ENCODE peak calls at places on chromosome 5, in nine cellular contexts. Y, E, D, H, K, P, R, C and U are unnamed samples.
A peak's percentile ranks its signal among the peaks of the same experiment; 100 is the strongest.

GRCh38 chr5:1521671-1522600 is 1.8 kb downstream of the LPCAT1 start:
- DNase-seq in D (no peak), K (peak; percentile 70), C (peak; percentile 48), R (peak; percentile 11), H (peak; percentile 86), E (no peak), Y (no peak), P (no peak), U (no peak)

GRCh38 chr5:95399034-95399433 is 7.9 kb downstream of the FAM81B start:
- DNase-seq in Y (no peak), P (no peak), R (no peak), C (no peak), H (no peak), E (no peak), K (no peak), D (no peak), U (no peak)

GRCh38 chr5:134246771-134247329 is 21.0 kb upstream of the PPP2CA start:
- DNase-seq in C (no peak), E (peak; percentile 56), Y (no peak), R (no peak), D (no peak), P (no peak), H (no peak), K (no peak), U (peak; percentile 72)

GRCh38 chr5:52065182-52065581 is 681.9 kb downstream of the ISL1 start:
- DNase-seq in H (no peak), P (no peak), C (no peak), Y (no peak), E (no peak), R (no peak), D (no peak), K (no peak), U (no peak)

GRCh38 chr5:138543730-138544104 is 681 bp upstream of the ETF1 start:
- DNase-seq in K (no peak), R (peak; percentile 79), D (peak; percentile 85), H (no peak), E (no peak), C (peak; percentile 75), P (no peak), Y (no peak), U (no peak)

GRCh38 chr5:74063821-74064598 is 438.0 kb downstream of the ARHGEF28 start:
- DNase-seq in P (peak; percentile 49), R (peak; percentile 43), D (no peak), C (no peak), K (peak; percentile 83), H (peak; percentile 68), Y (no peak), E (no peak), U (no peak)

GRCh38 chr5:9564752-9565151 is 18.9 kb upstream of the SEMA5A start:
- DNase-seq in E (no peak), C (no peak), D (no peak), P (no peak), Y (no peak), R (no peak), K (no peak), H (peak; percentile 56), U (no peak)

GRCh38 chr5:158063052-158063451 is 204.1 kb upstream of the CLINT1 start:
- DNase-seq in Y (no peak), E (no peak), K (no peak), P (no peak), R (no peak), C (no peak), H (no peak), D (no peak), U (no peak)

GRCh38 chr5:121572061-121572460 is 279.6 kb upstream of the FTMT start:
- DNase-seq in E (no peak), Y (no peak), R (no peak), C (no peak), H (peak; percentile 3), D (no peak), K (no peak), P (no peak), U (no peak)

GRCh38 chr5:6718161-6718681 is 5.0 kb downstream of the TENT4A start:
- DNase-seq in R (no peak), E (no peak), P (no peak), D (no peak), H (no peak), C (no peak), Y (no peak), K (no peak), U (no peak)

GRCh38 chr5:170302729-170303501 is 5.3 kb upstream of the LCP2 start:
- DNase-seq in K (peak; percentile 63), R (no peak), E (no peak), C (no peak), H (peak; percentile 57), Y (peak; percentile 70), P (no peak), D (peak; percentile 67), U (no peak)

GRCh38 chr5:75023368-75024159 is 28.8 kb downstream of the GCNT4 start:
- DNase-seq in D (peak; percentile 34), K (no peak), P (no peak), H (peak; percentile 72), Y (no peak), C (no peak), E (no peak), R (no peak), U (no peak)

GRCh38 chr5:68484307-68485068 is 268.9 kb downstream of the PIK3R1 start:
- DNase-seq in D (no peak), K (peak; percentile 36), P (peak; percentile 94), E (no peak), R (no peak), H (peak; percentile 74), Y (no peak), C (no peak), U (no peak)

GRCh38 chr5:14364576-14365472 is 216.8 kb upstream of the OTULINL start:
- DNase-seq in E (no peak), Y (no peak), H (no peak), R (no peak), P (no peak), K (no peak), D (peak; percentile 20), C (no peak), U (no peak)

GRCh38 chr5:119515192-119515591 is 62.9 kb downstream of the HSD17B4 start:
- DNase-seq in K (peak; percentile 65), H (peak; percentile 63), D (no peak), C (no peak), R (no peak), P (peak; percentile 1), Y (no peak), E (no peak), U (no peak)

GRCh38 chr5:163580516-163580915 is 75.1 kb downstream of the MAT2B start:
- DNase-seq in K (no peak), D (no peak), Y (no peak), C (no peak), P (no peak), R (peak; percentile 38), E (no peak), H (no peak), U (no peak)

GRCh38 chr5:75640826-75641225 is 29.6 kb downstream of the ANKDD1B start:
- DNase-seq in D (no peak), Y (no peak), H (peak; percentile 50), E (no peak), R (peak; percentile 44), K (peak; percentile 16), C (no peak), P (no peak), U (no peak)

GRCh38 chr5:160042674-160043073 is 33.7 kb downstream of the TTC1 start:
- DNase-seq in Y (no peak), P (no peak), H (no peak), E (no peak), K (no peak), D (no peak), R (no peak), C (no peak), U (no peak)

GRCh38 chr5:90878081-90878480 is 319.5 kb downstream of the ADGRV1 start:
- DNase-seq in K (no peak), H (no peak), R (no peak), P (no peak), E (no peak), D (no peak), C (no peak), Y (peak; percentile 9), U (no peak)

GRCh38 chr5:17383526-17383925 is 114.5 kb upstream of the TAF11L2 start:
- DNase-seq in R (no peak), P (no peak), D (no peak), K (no peak), E (no peak), H (no peak), C (no peak), Y (no peak), U (no peak)

GRCh38 chr5:38316544-38317224 is 58.3 kb downstream of the EGFLAM start:
- DNase-seq in P (peak; percentile 35), Y (no peak), E (no peak), C (no peak), K (peak; percentile 61), H (peak; percentile 64), R (no peak), D (no peak), U (peak; percentile 9)

GRCh38 chr5:58969795-58970194 is 386.9 kb downstream of the RAB3C start:
- DNase-seq in H (no peak), E (no peak), K (no peak), R (no peak), C (no peak), D (no peak), P (no peak), Y (no peak), U (no peak)

GRCh38 chr5:37214550-37214949 is 34.6 kb downstream of the CPLANE1 start:
- DNase-seq in R (no peak), K (no peak), E (no peak), P (no peak), C (no peak), Y (no peak), D (no peak), H (no peak), U (no peak)

GRCh38 chr5:91090995-91091394 is 292.1 kb downstream of the ARRDC3 start:
- DNase-seq in K (no peak), D (no peak), R (no peak), P (no peak), H (no peak), E (no peak), Y (no peak), C (no peak), U (no peak)

GRCh38 chr5:178526796-178527457 is 63.3 kb downstream of the COL23A1 start:
- DNase-seq in C (no peak), D (no peak), P (no peak), E (no peak), Y (no peak), R (no peak), H (no peak), K (no peak), U (no peak)

GRCh38 chr5:86244153-86244552 is 373.6 kb upstream of the COX7C start:
- DNase-seq in R (no peak), P (no peak), C (no peak), K (no peak), E (no peak), D (no peak), H (no peak), Y (no peak), U (no peak)

GRCh38 chr5:25713259-25713658 is 1068.5 kb upstream of the CDH10 start:
- DNase-seq in E (no peak), C (no peak), D (no peak), K (no peak), R (no peak), Y (no peak), H (no peak), P (no peak), U (no peak)

GRCh38 chr5:122815218-122815767 is 30.1 kb upstream of the SNX24 start:
- DNase-seq in C (no peak), R (no peak), K (no peak), H (no peak), D (no peak), P (no peak), Y (no peak), E (no peak), U (no peak)

GRCh38 chr5:141100243-141100805 is at the start of gene PCDHB3:
- DNase-seq in P (no peak), K (peak; percentile 8), R (peak; percentile 9), D (peak; percentile 61), Y (peak; percentile 7), H (peak; percentile 2), C (no peak), E (no peak), U (peak; percentile 48)

GRCh38 chr5:73698011-73698410 is 72.0 kb downstream of the ARHGEF28 start:
- DNase-seq in D (no peak), C (no peak), R (no peak), E (no peak), K (no peak), P (no peak), H (no peak), Y (no peak), U (no peak)